ENCODE peak calls at places on chromosome 21, in ten cellular contexts. F, E, C, Z, N, P, D, R, I and H are unnamed samples.

GRCh38 chr21:25467891-25468290 is 139.4 kb downstream of the MRPL39 start:
- DNase-seq in R (no peak), F (no peak), P (peak), C (no peak), D (no peak), I (no peak), N (no peak), Z (no peak), E (no peak), H (no peak)

GRCh38 chr21:35924714-35925301 is 135.5 kb downstream of the SETD4 start:
- DNase-seq in P (peak), R (no peak), F (peak), C (no peak), I (peak), Z (no peak), D (no peak), E (peak), N (peak), H (no peak)

GRCh38 chr21:25176637-25177412 is 430.5 kb downstream of the MRPL39 start:
- DNase-seq in E (no peak), C (no peak), F (no peak), Z (no peak), P (no peak), N (no peak), I (no peak), R (no peak), D (peak), H (no peak)

GRCh38 chr21:19950347-19950746 is 1047.9 kb upstream of the NCAM2 start:
- DNase-seq in Z (no peak), N (no peak), D (no peak), F (no peak), P (no peak), E (no peak), I (no peak), R (no peak), C (no peak), H (no peak)

GRCh38 chr21:20527691-20528090 is 470.5 kb upstream of the NCAM2 start:
- DNase-seq in C (no peak), F (no peak), N (no peak), E (no peak), D (no peak), P (no peak), R (no peak), I (no peak), Z (no peak), H (no peak)

GRCh38 chr21:45033791-45034555 is 40.4 kb upstream of the ADARB1 start:
- DNase-seq in F (peak), Z (no peak), E (no peak), I (no peak), R (no peak), D (no peak), P (peak), N (peak), C (no peak), H (no peak)

GRCh38 chr21:42594616-42595280 is 58.7 kb upstream of the PDE9A start:
- DNase-seq in N (no peak), I (no peak), F (no peak), R (no peak), P (no peak), E (no peak), C (no peak), D (no peak), Z (no peak), H (no peak)

GRCh38 chr21:17494051-17494450 is 18.8 kb upstream of the CXADR start:
- DNase-seq in F (no peak), D (no peak), R (no peak), N (no peak), E (no peak), Z (no peak), I (no peak), P (no peak), C (no peak), H (no peak)

GRCh38 chr21:39025198-39025597 is 158.1 kb downstream of the PSMG1 start:
- DNase-seq in E (no peak), P (no peak), N (no peak), C (no peak), F (no peak), Z (no peak), R (no peak), D (no peak), I (no peak), H (no peak)

GRCh38 chr21:38979271-38980196 is 173.8 kb downstream of the ETS2 start:
- DNase-seq in I (no peak), E (no peak), P (peak), F (no peak), Z (no peak), N (no peak), R (no peak), D (no peak), C (peak), H (no peak)

GRCh38 chr21:16117851-16118592 is 388.2 kb downstream of the USP25 start:
- DNase-seq in N (peak), F (no peak), E (peak), R (no peak), I (peak), D (no peak), Z (no peak), C (no peak), P (peak), H (no peak)

GRCh38 chr21:32368386-32368785 is 24.4 kb downstream of the URB1 start:
- DNase-seq in C (no peak), I (no peak), F (no peak), R (no peak), Z (no peak), E (no peak), P (no peak), N (no peak), D (no peak), H (no peak)

GRCh38 chr21:44750675-44751025 is 39.3 kb upstream of the TSPEAR start:
- DNase-seq in R (no peak), D (no peak), I (no peak), N (no peak), Z (no peak), F (peak), P (no peak), C (no peak), E (no peak), H (no peak)

GRCh38 chr21:34582506-34583150 is 32.3 kb downstream of the RCAN1 start:
- DNase-seq in F (no peak), E (peak), N (peak), I (no peak), R (peak), P (peak), C (peak), Z (peak), D (peak), H (no peak)
- TF ChIP-seq CTCF in F (peak), E (peak), N (peak), I (peak), R (peak), P (peak), C (peak), Z (peak), D (peak), H (no peak)

GRCh38 chr21:14880922-14881321 is 183.9 kb downstream of the NRIP1 start:
- DNase-seq in P (peak), I (no peak), R (no peak), C (no peak), F (no peak), D (no peak), N (peak), Z (no peak), E (no peak), H (no peak)
- TF ChIP-seq CTCF in P (no peak), I (no peak), R (no peak), C (no peak), F (no peak), D (no peak), N (no peak), Z (no peak), E (no peak), H (no peak)

DNA sequence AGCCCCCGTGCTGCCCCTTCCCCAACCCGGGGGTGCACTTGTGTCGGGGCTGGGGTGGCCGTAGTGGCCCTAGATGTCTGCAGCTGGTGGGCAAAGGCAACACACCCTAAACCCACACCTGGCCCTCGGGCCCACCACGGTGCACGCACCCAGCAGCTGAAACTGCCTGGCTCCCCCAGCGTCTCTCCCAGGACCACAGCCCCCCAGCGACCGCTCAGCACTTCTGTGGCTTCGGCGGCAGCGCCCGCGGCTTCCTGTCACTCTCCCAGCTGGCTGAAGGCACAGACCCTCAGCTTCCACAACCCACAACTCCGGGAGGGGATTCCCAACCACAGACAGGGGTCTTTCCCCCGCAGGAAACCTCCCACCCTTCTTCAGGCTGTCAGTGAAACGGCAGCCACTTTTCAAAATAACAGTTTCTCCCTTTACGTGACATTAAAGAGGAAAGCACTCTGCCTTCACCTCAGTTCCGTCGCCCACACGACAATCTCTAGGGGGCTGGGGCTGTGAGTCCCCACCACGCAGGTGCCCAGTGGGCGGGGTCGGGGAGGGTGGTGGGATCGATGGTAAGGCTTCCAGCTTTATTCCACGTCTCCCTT is 40.7 kb upstream of the COL6A2 start:
- DNase-seq in I (no peak), R (no peak), N (no peak), F (peak), C (peak), P (no peak), E (no peak), D (peak), Z (no peak), H (no peak)
- TF ChIP-seq CTCF in I (no peak), R (no peak), N (no peak), F (no peak), C (no peak), P (no peak), E (no peak), D (no peak), Z (no peak), H (no peak)

DNA sequence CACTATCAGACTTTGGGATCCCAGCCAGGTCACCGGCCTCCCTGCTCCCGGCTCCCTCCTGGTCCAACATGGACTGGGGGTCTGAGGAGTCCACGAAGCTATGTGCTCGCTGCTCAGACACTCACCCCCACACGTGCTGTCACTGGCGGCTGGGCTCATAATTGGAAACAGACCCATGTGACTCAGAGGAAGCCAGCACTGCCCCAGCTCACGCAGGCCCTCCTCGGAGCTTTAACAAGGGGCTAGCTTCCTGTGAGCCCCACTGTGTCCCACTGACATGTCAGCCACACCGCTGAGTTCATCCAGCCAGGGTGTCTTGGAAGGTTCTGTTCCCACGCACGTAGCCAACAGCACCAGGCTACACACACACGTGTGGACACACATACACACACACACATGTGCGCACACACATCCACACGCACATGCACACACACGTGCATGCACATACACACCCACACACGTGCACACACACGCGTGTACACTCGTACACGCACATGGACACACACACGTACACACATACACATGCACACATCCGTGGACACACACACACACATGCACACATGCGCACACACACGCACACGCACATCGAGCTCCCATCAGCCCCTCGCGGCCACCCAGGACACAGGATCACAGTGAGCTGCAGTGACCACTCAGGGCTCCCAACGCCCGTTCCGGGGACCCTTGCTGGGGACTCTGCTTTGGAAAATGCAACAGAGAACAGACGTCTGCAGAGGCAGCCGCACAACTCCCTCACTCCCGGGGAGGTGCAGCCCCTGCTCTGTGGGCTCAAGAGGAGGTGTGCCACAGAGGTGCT is 18.3 kb upstream of the COL6A2 start:
- DNase-seq in C (peak), F (peak), P (no peak), R (no peak), Z (no peak), E (peak), N (peak), I (no peak), D (no peak), H (no peak)
- TF ChIP-seq CTCF in C (no peak), F (no peak), P (no peak), R (no peak), Z (no peak), E (no peak), N (no peak), I (no peak), D (no peak), H (no peak)

GRCh38 chr21:28779914-28780313 is 212.8 kb downstream of the LTN1 start:
- DNase-seq in D (no peak), P (no peak), E (no peak), C (no peak), R (no peak), F (no peak), Z (no peak), N (no peak), I (no peak), H (no peak)

GRCh38 chr21:28776251-28776650 is 216.4 kb downstream of the LTN1 start:
- DNase-seq in R (no peak), P (peak), Z (no peak), N (peak), C (no peak), F (no peak), D (no peak), I (no peak), E (peak), H (no peak)

GRCh38 chr21:28783641-28784185 is 209.0 kb downstream of the LTN1 start:
- DNase-seq in Z (no peak), D (no peak), N (no peak), I (no peak), R (no peak), C (no peak), P (no peak), F (no peak), E (no peak), H (no peak)

GRCh38 chr21:28781602-28782274 is 210.9 kb downstream of the LTN1 start:
- DNase-seq in C (no peak), N (peak), D (peak), Z (no peak), P (peak), F (no peak), E (no peak), I (no peak), R (no peak), H (no peak)
- TF ChIP-seq CTCF in C (peak), N (peak), D (no peak), Z (peak), P (peak), F (peak), E (peak), I (peak), R (no peak), H (peak)